ENCODE peak calls at places on chromosomes 11 and 22, in eight cellular contexts. One of them, this sample, is unnamed.

GRCh38 chr11:69659591-69659990 is 15.6 kb downstream of the LTO1 start:
- DNase-seq in SK-N-DZ: no peak
- DNase-seq in NCI-H524: no peak
- DNase-seq in stimulated activated CD4-positive, alpha-beta T cell treated with anti-CD3 and anti-CD28 coated beads, Interleukin-2, amount 100 ng/mL, for 48 hours: no peak
- DNase-seq in skeletal muscle cell: no peak
- DNase-seq in cardiac fibroblast: no peak
- DNase-seq in GF-D8: no peak
- DNase-seq in endothelial cell: no peak
- DNase-seq in this sample: peak; percentile 20

GRCh38 chr11:57269580-57270021 is 32.6 kb upstream of the APLNR start:
- DNase-seq in SK-N-DZ: no peak
- DNase-seq in endothelial cell: no peak
- DNase-seq in NCI-H524: no peak
- DNase-seq in stimulated activated CD4-positive, alpha-beta T cell treated with anti-CD3 and anti-CD28 coated beads, Interleukin-2, amount 100 ng/mL, for 48 hours: no peak
- DNase-seq in GF-D8: no peak
- DNase-seq in skeletal muscle cell: no peak
- DNase-seq in cardiac fibroblast: no peak
- DNase-seq in this sample: no peak

GRCh38 chr11:75262436-75262835 is 21.9 kb downstream of the TPBGL start:
- DNase-seq in NCI-H524: no peak
- DNase-seq in stimulated activated CD4-positive, alpha-beta T cell treated with anti-CD3 and anti-CD28 coated beads, Interleukin-2, amount 100 ng/mL, for 48 hours: no peak
- DNase-seq in endothelial cell: no peak
- DNase-seq in skeletal muscle cell: no peak
- DNase-seq in cardiac fibroblast: no peak
- DNase-seq in SK-N-DZ: no peak
- DNase-seq in GF-D8: no peak
- DNase-seq in this sample: no peak

GRCh38 chr22:50115693-50116092 is 25.9 kb downstream of the MOV10L1 start:
- DNase-seq in SK-N-DZ: no peak
- DNase-seq in skeletal muscle cell: no peak
- DNase-seq in GF-D8: no peak
- DNase-seq in stimulated activated CD4-positive, alpha-beta T cell treated with anti-CD3 and anti-CD28 coated beads, Interleukin-2, amount 100 ng/mL, for 48 hours: no peak
- DNase-seq in cardiac fibroblast: peak; percentile 75
- DNase-seq in NCI-H524: no peak
- DNase-seq in endothelial cell: no peak
- DNase-seq in this sample: no peak

GRCh38 chr22:19751497-19752245 is 8.9 kb upstream of the TBX1 start:
- DNase-seq in SK-N-DZ: no peak
- DNase-seq in endothelial cell: no peak
- DNase-seq in cardiac fibroblast: no peak
- DNase-seq in stimulated activated CD4-positive, alpha-beta T cell treated with anti-CD3 and anti-CD28 coated beads, Interleukin-2, amount 100 ng/mL, for 48 hours: no peak
- DNase-seq in NCI-H524: no peak
- DNase-seq in GF-D8: no peak
- DNase-seq in skeletal muscle cell: no peak
- DNase-seq in this sample: no peak

GRCh38 chr11:29937526-29937925 is 79.3 kb downstream of the KCNA4 start:
- DNase-seq in SK-N-DZ: no peak
- DNase-seq in NCI-H524: no peak
- DNase-seq in cardiac fibroblast: peak; percentile 1
- DNase-seq in skeletal muscle cell: no peak
- DNase-seq in GF-D8: no peak
- DNase-seq in stimulated activated CD4-positive, alpha-beta T cell treated with anti-CD3 and anti-CD28 coated beads, Interleukin-2, amount 100 ng/mL, for 48 hours: no peak
- DNase-seq in endothelial cell: no peak
- DNase-seq in this sample: no peak

GRCh38 chr22:44956835-44957234 is 53.0 kb downstream of the PHF21B start:
- DNase-seq in SK-N-DZ: no peak
- DNase-seq in endothelial cell: no peak
- DNase-seq in NCI-H524: no peak
- DNase-seq in cardiac fibroblast: no peak
- DNase-seq in GF-D8: no peak
- DNase-seq in skeletal muscle cell: no peak
- DNase-seq in stimulated activated CD4-positive, alpha-beta T cell treated with anti-CD3 and anti-CD28 coated beads, Interleukin-2, amount 100 ng/mL, for 48 hours: no peak
- DNase-seq in this sample: no peak

GRCh38 chr11:129280027-129280811 is 88.1 kb upstream of the ARHGAP32 start:
- DNase-seq in skeletal muscle cell: no peak
- DNase-seq in SK-N-DZ: no peak
- DNase-seq in stimulated activated CD4-positive, alpha-beta T cell treated with anti-CD3 and anti-CD28 coated beads, Interleukin-2, amount 100 ng/mL, for 48 hours: peak; percentile 11
- DNase-seq in cardiac fibroblast: peak; percentile 14
- DNase-seq in endothelial cell: no peak
- DNase-seq in GF-D8: peak; percentile 63
- DNase-seq in NCI-H524: peak; percentile 7
- DNase-seq in this sample: no peak

GRCh38 chr11:75513250-75513649 is 12.5 kb downstream of the GDPD5 start:
- DNase-seq in NCI-H524: no peak
- DNase-seq in skeletal muscle cell: peak; percentile 22
- DNase-seq in cardiac fibroblast: peak; percentile 36
- DNase-seq in SK-N-DZ: no peak
- DNase-seq in stimulated activated CD4-positive, alpha-beta T cell treated with anti-CD3 and anti-CD28 coated beads, Interleukin-2, amount 100 ng/mL, for 48 hours: no peak
- DNase-seq in GF-D8: no peak
- DNase-seq in endothelial cell: no peak
- DNase-seq in this sample: no peak